ENCODE peak calls at places on chromosomes 1 and 21, in four cellular contexts. H is SK-N-SH, Y is GM23248, E is mammary epithelial cell. C is an unnamed sample. For H4K20me1, the result is how much of the 10 kb centered on the place peaks cover.

GRCh38 chr1:221271696-221272095 is 392.5 kb downstream of the HLX start:
- DNase-seq in H (no peak), Y (no peak), E (no peak), C (no peak)

GRCh38 chr1:209505044-209505443 is 78.5 kb upstream of the CAMK1G start:
- DNase-seq in H (no peak), Y (peak), E (peak), C (no peak)

GRCh38 chr1:230105754-230106625 is 39.0 kb downstream of the GALNT2 start:
- DNase-seq in H (no peak), Y (peak), E (peak), C (peak)

GRCh38 chr1:201535046-201535777 is 3.7 kb upstream of the NAV1 start:
- DNase-seq in H (no peak), Y (peak), E (peak), C (peak)

GRCh38 chr1:39866767-39867166 is 16.5 kb downstream of the TRIT1 start:
- DNase-seq in H (no peak), Y (peak), E (peak), C (no peak)

GRCh38 chr1:16719571-16720402 is 20.5 kb upstream of the RNU1-4 start:
- DNase-seq in H (peak), Y (no peak), E (no peak), C (peak)

GRCh38 chr1:24892188-24893153 is 37.6 kb downstream of the RUNX3 start:
- DNase-seq in H (no peak), Y (no peak), E (no peak), C (no peak)

GRCh38 chr1:47794530-47794929 is 202.7 kb downstream of the TRABD2B start:
- DNase-seq in H (no peak), Y (no peak), E (no peak), C (no peak)

GRCh38 chr1:8335246-8335645 is 17.3 kb downstream of the SLC45A1 start:
- DNase-seq in H (no peak), Y (no peak), E (no peak), C (no peak)

GRCh38 chr1:233151850-233152249 is 143.7 kb downstream of the PCNX2 start:
- DNase-seq in H (no peak), Y (no peak), E (no peak), C (no peak)

GRCh38 chr1:67573481-67573880 is 111.5 kb upstream of the GADD45A start:
- DNase-seq in H (no peak), Y (no peak), E (no peak), C (no peak)

GRCh38 chr1:212586429-212587303 is 21.9 kb upstream of the ATF3 start:
- DNase-seq in H (no peak), Y (no peak), E (no peak), C (no peak)

GRCh38 chr1:226953175-226953800 is 13.2 kb downstream of the COQ8A start:
- DNase-seq in H (no peak), Y (no peak), E (no peak), C (no peak)

GRCh38 chr1:58997060-58997411 is 213.2 kb upstream of the JUN start:
- DNase-seq in H (no peak), Y (no peak), E (no peak), C (no peak)

GRCh38 chr1:43350976-43351375 is 7.8 kb upstream of the CDC20 start:
- DNase-seq in H (no peak), Y (no peak), E (no peak), C (no peak)

GRCh38 chr21:42505090-42505726 is 8.4 kb upstream of the SLC37A1 start:
- DNase-seq in H (no peak), Y (no peak), E (no peak), C (no peak)

GRCh38 chr1:42962641-42963377 is 4.1 kb upstream of the SLC2A1 start:
- DNase-seq in H (no peak), Y (peak), E (peak), C (peak)

GRCh38 chr1:12601690-12602632 is 16.0 kb downstream of the DHRS3 start:
- DNase-seq in H (peak), Y (no peak), E (peak), C (peak)

GRCh38 chr21:26077523-26077922 is 93.0 kb downstream of the APP start:
- DNase-seq in H (no peak), Y (no peak), E (no peak), C (peak)

GRCh38 chr1:228225740-228226139 is 17.9 kb downstream of the OBSCN start:
- DNase-seq in H (no peak), Y (no peak), E (no peak), C (no peak)

GRCh38 chr1:218349365-218350021 is 4.4 kb downstream of the TGFB2 start:
- DNase-seq in H (no peak), Y (no peak), E (no peak), C (no peak)

GRCh38 chr1:147676306-147677085 is 6.2 kb upstream of the ACP6 start:
- DNase-seq in H (no peak), Y (peak), E (peak), C (peak)

GRCh38 chr1:33180226-33181037 is 1.4 kb downstream of the TRIM62 start:
- DNase-seq in H (peak), Y (peak), E (peak), C (peak)

GRCh38 chr21:45632165-45632896 is 11.2 kb upstream of the PCBP3 start:
- DNase-seq in H (peak), Y (no peak), E (no peak), C (no peak)

GRCh38 chr1:41330588-41331545 is 30.4 kb upstream of the FOXO6 start:
- DNase-seq in H (no peak), Y (no peak), E (no peak), C (no peak)

GRCh38 chr1:223704921-223705878 is 7.1 kb upstream of the CAPN2 start:
- DNase-seq in H (no peak), Y (peak), E (no peak), C (no peak)

GRCh38 chr21:15183712-15184353 is 119.0 kb upstream of the NRIP1 start:
- DNase-seq in H (no peak), Y (no peak), E (peak), C (no peak)

GRCh38 chr1:67941155-67941554 is 107.9 kb upstream of the GNG12 start:
- DNase-seq in H (no peak), Y (no peak), E (no peak), C (no peak)

GRCh38 chr21:42524341-42525227 is 10.9 kb downstream of the SLC37A1 start:
- DNase-seq in H (no peak), Y (peak), E (no peak), C (peak)

GRCh38 chr1:87394462-87394861 is 65.8 kb downstream of the LMO4 start:
- DNase-seq in H (no peak), Y (no peak), E (no peak), C (no peak)

GRCh38 chr1:151739590-151740355 is 18.5 kb downstream of the RIIAD1 start:
- DNase-seq in H (no peak), Y (no peak), E (peak), C (peak)

GRCh38 chr1:165894591-165894990 is 67.2 kb downstream of the UCK2 start:
- DNase-seq in H (no peak), Y (peak), E (no peak), C (no peak)

GRCh38 chr1:152251391-152251790 is 27.4 kb upstream of the HRNR start:
- DNase-seq in H (no peak), Y (peak), E (peak), C (no peak)

GRCh38 chr21:27129215-27129614 is 162.3 kb upstream of the ADAMTS5 start:
- DNase-seq in H (no peak), Y (no peak), E (no peak), C (no peak)

GRCh38 chr1:119101563-119101962 is 38.9 kb downstream of the WARS2 start:
- DNase-seq in H (no peak), Y (peak), E (peak), C (peak)

GRCh38 chr1:5990913-5991783 is 1.1 kb downstream of the NPHP4 start:
- DNase-seq in H (peak), Y (peak), E (peak), C (peak)

GRCh38 chr1:155003227-155003765 is 694 bp downstream of the ZBTB7B start:
- DNase-seq in H (peak), Y (peak), E (no peak), C (peak)

DNA sequence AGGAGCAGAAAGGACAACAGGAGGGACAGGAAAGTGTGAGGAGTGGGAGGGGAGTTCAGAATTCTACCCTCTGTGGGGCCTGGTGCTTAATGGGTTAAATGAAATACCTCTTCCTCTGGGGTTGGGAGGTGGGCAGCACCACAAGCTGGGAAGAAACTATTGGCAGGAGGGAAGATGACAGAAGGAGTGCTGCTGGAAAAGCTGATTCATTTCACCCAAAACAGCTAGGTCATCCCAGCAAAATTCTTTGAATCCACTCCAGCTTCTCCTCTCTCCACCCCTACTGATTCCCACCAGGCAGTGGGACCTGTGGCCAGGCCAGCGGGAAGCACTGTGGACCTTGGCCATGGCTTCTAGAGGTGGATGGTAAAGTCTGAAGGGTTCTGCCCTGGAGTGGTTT is 12.8 kb downstream of the BCAN start:
- DNase-seq in H (no peak), Y (peak), E (no peak), C (no peak)
- H4K20me1 ChIP-seq in H (under half), Y (under half), E (under half), C (under half)

GRCh38 chr1:22102746-22103145 is 40.2 kb downstream of the WNT4 start:
- DNase-seq in H (no peak), Y (no peak), E (no peak), C (no peak)
- H4K20me1 ChIP-seq in H (half or more), Y (under half), E (under half), C (half or more)

GRCh38 chr1:20640183-20640597 is 6.9 kb downstream of the PINK1 start:
- DNase-seq in H (peak), Y (peak), E (peak), C (peak)

GRCh38 chr1:20645414-20645813 is 12.2 kb downstream of the PINK1 start:
- DNase-seq in H (no peak), Y (no peak), E (no peak), C (no peak)

GRCh38 chr1:20643080-20643479 is 9.8 kb downstream of the PINK1 start:
- DNase-seq in H (no peak), Y (no peak), E (no peak), C (no peak)

GRCh38 chr1:20644416-20644815 is 11.2 kb downstream of the PINK1 start:
- DNase-seq in H (no peak), Y (no peak), E (no peak), C (no peak)

GRCh38 chr1:20641986-20642385 is 8.7 kb downstream of the PINK1 start:
- DNase-seq in H (no peak), Y (no peak), E (no peak), C (no peak)
- H4K20me1 ChIP-seq in H (under half), Y (under half), E (under half), C (under half)

DNA sequence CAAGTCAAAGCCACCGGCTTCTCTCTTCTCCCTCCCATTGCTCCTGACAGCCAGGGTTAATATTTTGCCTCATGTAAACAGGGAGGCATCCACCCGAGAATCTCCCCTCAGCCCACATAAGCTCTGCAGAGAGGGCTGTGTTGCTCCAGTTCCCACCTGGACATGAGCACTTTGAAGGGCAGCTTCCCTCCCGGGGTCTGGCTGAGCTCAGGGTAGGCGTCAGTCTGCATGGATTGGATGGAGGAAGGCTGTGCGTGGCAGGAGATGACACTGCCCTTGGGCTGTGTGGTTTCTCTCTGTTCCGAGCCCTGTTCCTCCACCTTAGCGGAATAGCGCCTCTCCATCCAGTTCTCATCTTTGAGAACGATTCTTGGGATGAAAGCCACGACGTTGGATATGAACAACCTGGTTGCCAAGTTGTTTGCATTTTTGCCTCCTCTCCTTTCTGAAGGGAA is 53.7 kb upstream of the ETS2 start:
- DNase-seq in H (no peak), Y (no peak), E (no peak), C (no peak)
- H4K20me1 ChIP-seq in H (under half), Y (under half), E (under half), C (under half)

DNA sequence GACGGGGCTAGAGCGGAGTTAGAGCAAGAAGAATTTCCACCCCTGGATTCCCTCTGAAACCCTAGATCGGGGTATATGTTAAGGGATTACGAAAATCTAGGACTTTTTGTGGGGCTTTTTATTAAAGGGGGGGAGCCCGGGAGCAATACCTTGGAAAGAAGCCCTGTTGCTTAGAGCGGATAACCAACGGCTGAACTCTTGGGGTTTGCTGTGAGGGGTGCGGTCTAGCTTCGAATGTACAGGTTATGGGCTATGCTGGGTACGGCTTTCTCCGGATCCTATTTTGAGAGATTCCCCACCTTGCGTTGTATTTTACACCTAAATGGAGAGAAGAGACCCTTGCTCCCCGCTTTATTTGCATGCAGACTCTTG is 633 bp downstream of the DYRK3 start:
- DNase-seq in H (no peak), Y (peak), E (peak), C (no peak)
- H4K20me1 ChIP-seq in H (under half), Y (under half), E (under half), C (under half)

GRCh38 chr1:204478166-204478899 is 16.3 kb downstream of the PIK3C2B start:
- DNase-seq in H (no peak), Y (no peak), E (no peak), C (no peak)
- H4K20me1 ChIP-seq in H (under half), Y (under half), E (under half), C (half or more)

GRCh38 chr1:1879942-1880341 is 10.9 kb downstream of the GNB1 start:
- DNase-seq in H (no peak), Y (no peak), E (no peak), C (no peak)
- H4K20me1 ChIP-seq in H (half or more), Y (half or more), E (under half), C (half or more)

GRCh38 chr1:84504580-84505021 is 1.6 kb upstream of the SPATA1 start:
- DNase-seq in H (peak), Y (peak), E (peak), C (peak)
- H4K20me1 ChIP-seq in H (half or more), Y (under half), E (under half), C (under half)

GRCh38 chr1:10549919-10550656 is 75.3 kb downstream of the PEX14 start:
- DNase-seq in H (no peak), Y (no peak), E (no peak), C (no peak)
- H4K20me1 ChIP-seq in H (under half), Y (under half), E (under half), C (under half)